ENCODE peak calls at places on chromosomes 7 and 10, in four cellular contexts. M is choroid plexus epithelial cell, I is OCI-LY7, F is BJ. H is an unnamed sample.

GRCh38 chr10:124286621-124287020 is 132.1 kb downstream of the OAT start:
- DNase-seq in M (no peak), I (no peak), F (no peak), H (no peak)

GRCh38 chr7:21497072-21497471 is 45.8 kb upstream of the DNAH11 start:
- DNase-seq in M (peak; percentile 74), I (peak; percentile 7), F (no peak), H (peak; percentile 34)

GRCh38 chr7:158264881-158265742 is 322.5 kb downstream of the PTPRN2 start:
- DNase-seq in M (no peak), I (no peak), F (no peak), H (no peak)

GRCh38 chr7:86913709-86914108 is 145.7 kb downstream of the ELAPOR2 start:
- DNase-seq in M (no peak), I (no peak), F (peak; percentile 72), H (no peak)

GRCh38 chr7:319267-319661 is 29.3 kb downstream of the FOXL3 start:
- DNase-seq in M (no peak), I (no peak), F (no peak), H (no peak)

GRCh38 chr7:73701357-73701995 is 18.0 kb downstream of the STX1A start:
- DNase-seq in M (peak; percentile 72), I (peak; percentile 35), F (peak; percentile 39), H (peak; percentile 48)

GRCh38 chr7:8263048-8263447 is 1.1 kb upstream of the ICA1 start:
- DNase-seq in M (no peak), I (no peak), F (no peak), H (no peak)

GRCh38 chr10:1939016-1939415 is 201.7 kb upstream of the ADARB2 start:
- DNase-seq in M (no peak), I (no peak), F (no peak), H (no peak)

GRCh38 chr10:13310518-13311176 is 10.8 kb upstream of the PHYH start:
- DNase-seq in M (no peak), I (no peak), F (no peak), H (no peak)

GRCh38 chr7:92988051-92988450 is 129.7 kb downstream of the SAMD9 start:
- DNase-seq in M (peak; percentile 83), I (no peak), F (no peak), H (peak; percentile 72)

GRCh38 chr10:22230331-22230833 is 12.6 kb upstream of the EBLN1 start:
- DNase-seq in M (peak; percentile 71), I (peak; percentile 75), F (no peak), H (peak; percentile 77)

GRCh38 chr7:116227678-116228239 is 17.4 kb downstream of the TES start:
- DNase-seq in M (peak; percentile 93), I (no peak), F (peak; percentile 85), H (peak; percentile 78)

GRCh38 chr10:126324826-126325225 is 63.5 kb downstream of the ADAM12 start:
- DNase-seq in M (no peak), I (no peak), F (no peak), H (no peak)

GRCh38 chr10:59448616-59449015 is 86.3 kb upstream of the FAM13C start:
- DNase-seq in M (no peak), I (no peak), F (no peak), H (no peak)

GRCh38 chr10:127216284-127216683 is 19.9 kb upstream of the INSYN2A start:
- DNase-seq in M (no peak), I (no peak), F (no peak), H (no peak)

GRCh38 chr10:117631276-117632151 is 89.0 kb downstream of the EMX2 start:
- DNase-seq in M (no peak), I (no peak), F (no peak), H (no peak)

GRCh38 chr10:105287970-105288369 is 646.9 kb downstream of the SORCS3 start:
- DNase-seq in M (no peak), I (no peak), F (no peak), H (no peak)

GRCh38 chr10:4354382-4354812 is 471.6 kb upstream of the AKR1E2 start:
- DNase-seq in M (peak; percentile 43), I (no peak), F (peak; percentile 67), H (peak; percentile 23)

GRCh38 chr10:43881657-43882056 is 233.0 kb upstream of the ZNF32 start:
- DNase-seq in M (no peak), I (no peak), F (no peak), H (no peak)

GRCh38 chr10:91528768-91529167 is 104.1 kb downstream of the PPP1R3C start:
- DNase-seq in M (no peak), I (no peak), F (no peak), H (no peak)

GRCh38 chr10:33214174-33214573 is 120.3 kb downstream of the NRP1 start:
- DNase-seq in M (no peak), I (no peak), F (no peak), H (no peak)

GRCh38 chr7:43484678-43485355 is 98.1 kb upstream of the STK17A start:
- DNase-seq in M (no peak), I (no peak), F (no peak), H (no peak)

GRCh38 chr7:121401896-121402295 is 5.8 kb upstream of the FAM3C start:
- DNase-seq in M (no peak), I (no peak), F (peak; percentile 14), H (no peak)

GRCh38 chr7:47216439-47216838 is 365.5 kb downstream of the TNS3 start:
- DNase-seq in M (peak; percentile 45), I (no peak), F (no peak), H (no peak)

GRCh38 chr10:43195557-43195956 is 57.3 kb downstream of the CSGALNACT2 start:
- DNase-seq in M (no peak), I (no peak), F (no peak), H (no peak)

GRCh38 chr10:79148452-79149344 is 79.9 kb downstream of the ZMIZ1 start:
- DNase-seq in M (no peak), I (no peak), F (no peak), H (no peak)

GRCh38 chr7:106599343-106599698 is 61.6 kb downstream of the CCDC71L start:
- DNase-seq in M (no peak), I (no peak), F (no peak), H (no peak)

GRCh38 chr7:107387573-107388219 is 82.2 kb upstream of the GPR22 start:
- DNase-seq in M (peak; percentile 88), I (no peak), F (peak; percentile 92), H (peak; percentile 49)

DNA sequence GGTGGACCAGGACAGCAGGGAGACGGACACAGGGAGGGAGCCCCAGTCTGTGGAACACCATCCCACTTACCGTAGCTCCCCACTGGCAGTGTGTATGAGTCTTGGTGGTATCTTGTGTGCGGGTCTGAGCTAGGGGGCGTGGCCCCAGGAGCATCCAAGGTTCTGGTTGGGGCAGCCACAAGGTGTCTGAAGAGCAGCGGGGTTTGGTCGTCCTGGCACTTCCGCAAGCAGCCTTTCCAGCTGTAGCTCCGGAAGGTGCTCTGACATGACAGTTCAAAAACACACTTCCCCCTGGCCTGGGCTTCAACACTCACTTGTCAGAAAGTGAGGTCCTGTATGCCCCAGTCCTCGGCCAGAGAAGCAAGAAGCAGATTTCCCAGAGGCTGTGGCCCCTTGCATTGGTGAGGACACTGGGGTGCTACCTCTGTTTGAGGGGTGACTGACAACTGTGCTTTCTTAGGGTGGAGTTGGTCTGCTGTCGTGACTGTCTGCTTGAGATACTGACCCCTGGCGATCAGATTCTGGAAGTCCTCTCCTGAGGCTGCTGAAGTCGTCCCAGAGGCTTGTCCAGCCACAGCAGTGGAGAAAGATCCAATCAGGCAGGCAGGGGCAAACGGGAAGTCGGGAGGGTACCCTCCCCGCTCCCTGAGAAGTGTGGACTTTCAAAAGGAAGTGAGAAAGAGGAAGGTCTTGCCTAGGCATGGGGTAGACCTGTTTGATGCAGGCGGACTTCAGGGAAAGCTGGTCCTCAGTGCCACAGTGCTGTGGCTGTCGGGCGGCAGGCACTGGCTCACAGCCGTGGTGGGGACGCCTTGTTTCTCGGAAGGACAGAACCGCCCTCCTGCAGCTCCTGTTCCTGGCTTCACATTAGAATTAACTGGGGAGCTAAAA is 51.4 kb upstream of the PFKFB3 start:
- DNase-seq in M (peak; percentile 81), I (peak; percentile 76), F (no peak), H (peak; percentile 76)
- H3K4me3 ChIP-seq in M (peak overlapping the region; percentile 2), I (peak overlapping the region; percentile 43), F (no peak overlapping the region), H (no peak overlapping the region)

DNA sequence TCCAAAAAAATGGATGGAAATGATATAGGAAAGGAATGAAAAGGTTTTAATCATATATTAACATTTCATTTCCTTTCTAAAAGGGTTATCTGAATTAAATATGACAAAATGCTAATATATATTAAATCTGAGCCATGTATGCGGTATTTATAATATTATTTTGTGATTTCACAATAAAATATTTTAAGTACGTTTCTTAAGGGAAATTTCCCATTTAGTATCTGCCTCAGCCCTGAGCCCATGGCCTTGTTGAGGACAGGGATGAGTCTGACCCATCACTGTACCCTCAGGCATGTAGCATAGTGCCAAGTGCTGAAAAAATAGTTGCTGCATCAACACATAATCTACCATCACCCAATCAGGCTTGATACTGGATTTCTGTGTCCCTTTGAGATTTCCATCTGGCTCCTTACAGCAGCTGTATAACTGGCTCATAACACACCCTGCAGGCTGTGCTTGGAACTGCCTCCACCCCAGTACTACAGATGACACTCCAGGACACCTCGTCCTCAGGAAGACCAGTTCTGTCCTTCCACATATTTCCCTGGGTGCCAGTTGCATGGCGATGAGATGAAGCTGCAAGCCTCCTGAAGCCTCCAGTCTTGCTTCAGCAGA is 59.4 kb upstream of the ASAH2 start:
- DNase-seq in M (peak; percentile 17), I (peak; percentile 33), F (no peak), H (peak; percentile 11)
- TF ChIP-seq CTCF in M (peak; percentile 52), I (peak; percentile 66), F (no peak), H (peak; percentile 41)

DNA sequence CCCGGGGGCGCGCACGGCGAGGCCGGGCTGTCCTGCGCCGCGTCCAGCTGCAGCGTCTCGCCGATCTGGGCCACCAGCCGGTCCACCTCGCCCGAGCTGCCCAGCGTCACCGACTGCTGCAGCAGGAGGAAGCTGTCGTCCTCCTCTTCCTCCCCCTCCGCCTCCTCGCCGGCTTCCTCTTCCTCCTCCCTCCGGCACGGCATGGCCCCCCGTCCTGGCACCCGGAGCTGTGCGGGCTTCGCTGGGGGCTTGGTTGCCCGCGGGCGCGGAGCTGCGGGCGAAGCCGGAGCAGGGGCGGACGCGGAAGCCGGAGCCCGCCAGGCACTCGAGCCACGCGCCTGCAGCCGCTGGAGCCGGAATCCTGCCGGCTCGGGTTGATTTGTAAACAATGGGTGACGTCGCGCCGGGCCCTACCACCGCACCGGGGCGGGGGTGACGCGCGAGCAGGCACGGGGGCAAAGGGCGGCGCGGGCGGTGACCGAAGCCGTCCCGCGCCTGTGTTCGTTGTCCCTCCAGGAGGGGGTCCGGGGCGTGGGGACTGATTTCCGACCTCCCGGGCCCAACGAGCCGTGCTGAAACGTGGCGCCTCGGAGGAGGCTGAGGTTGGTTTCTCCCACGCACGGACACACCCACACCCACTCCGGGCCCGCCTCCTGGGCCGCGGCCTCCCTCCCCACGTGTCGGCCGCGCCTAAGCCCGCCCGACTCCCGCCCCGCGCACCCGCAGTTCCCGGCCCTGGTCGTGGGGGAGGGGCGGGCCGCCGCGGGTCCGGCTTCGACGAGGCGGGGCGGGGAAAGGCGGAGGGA is at the start of gene FRAT2:
- DNase-seq in M (peak; percentile 95), I (peak; percentile 93), F (no peak), H (peak; percentile 94)
- H3K4me3 ChIP-seq in M (peak within 1 kb of the TSS; percentile 81), I (peak within 1 kb of the TSS; percentile 76), F (peak within 1 kb of the TSS; percentile 76), H (peak within 1 kb of the TSS; percentile 70)

GRCh38 chr7:133274265-133274664 is 21.4 kb downstream of the EXOC4 start:
- DNase-seq in M (no peak), I (no peak), F (no peak), H (no peak)

GRCh38 chr7:133273221-133273620 is 20.3 kb downstream of the EXOC4 start:
- DNase-seq in M (no peak), I (no peak), F (no peak), H (no peak)

GRCh38 chr7:133275441-133276105 is 22.7 kb downstream of the EXOC4 start:
- DNase-seq in M (peak; percentile 76), I (no peak), F (peak; percentile 1), H (peak; percentile 36)

DNA sequence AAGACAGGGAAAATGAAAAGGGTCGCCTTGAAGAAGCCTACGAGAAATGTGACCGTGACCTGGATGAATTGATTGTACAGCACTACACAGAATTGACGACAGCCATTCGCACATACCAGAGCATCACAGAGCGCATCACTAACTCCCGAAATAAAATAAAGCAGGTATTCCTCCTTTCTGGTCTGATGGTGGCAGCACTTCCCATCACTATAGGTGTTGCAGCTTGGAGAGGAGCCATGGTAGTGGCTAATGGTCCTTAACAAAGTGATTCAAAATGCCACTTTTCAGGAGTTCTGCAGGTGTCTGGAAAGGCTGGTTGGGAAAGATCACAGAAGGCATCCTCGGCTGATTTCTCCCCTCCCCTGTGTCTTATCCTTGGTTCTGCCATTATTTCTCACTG is 22.1 kb downstream of the EXOC4 start:
- DNase-seq in M (no peak), I (no peak), F (no peak), H (no peak)
- TF ChIP-seq CTCF in M (peak; percentile 22), I (peak; percentile 45), F (no peak), H (no peak)

H was measured in fibroblast of pulmonary artery.